ENCODE peak calls at places on chromosomes 12 and 14, in five cellular contexts. N is GM23248, T is brain microvascular endothelial cell, V is neuronal stem cell, C is Panc1. K is an unnamed sample.

GRCh38 chr12:110281549-110282342 is 699 bp downstream of the ATP2A2 start:
- DNase-seq in N (peak), T (no peak), V (no peak), C (no peak), K (peak)

GRCh38 chr12:78835493-78835892 is 29.1 kb upstream of the SYT1 start:
- DNase-seq in N (no peak), T (no peak), V (no peak), C (no peak), K (no peak)

GRCh38 chr12:112230136-112230535 is 104.8 kb downstream of the TRAFD1 start:
- DNase-seq in N (no peak), T (no peak), V (no peak), C (no peak), K (no peak)

GRCh38 chr12:131959641-131960589 is 10.2 kb downstream of the EP400 start:
- DNase-seq in N (no peak), T (no peak), V (no peak), C (no peak), K (no peak)

GRCh38 chr12:2268478-2269286 is 215.9 kb downstream of the CACNA1C start:
- DNase-seq in N (peak), T (peak), V (no peak), C (no peak), K (no peak)

GRCh38 chr12:52175411-52176350 is 16.1 kb downstream of the KRT80 start:
- DNase-seq in N (no peak), T (no peak), V (no peak), C (no peak), K (peak)

GRCh38 chr14:58821421-58821820 is 183.7 kb downstream of the DACT1 start:
- DNase-seq in N (no peak), T (no peak), V (no peak), C (no peak), K (no peak)

GRCh38 chr12:69240625-69240984 is 1.2 kb downstream of the CPSF6 start:
- DNase-seq in N (peak), T (no peak), V (no peak), C (no peak), K (no peak)

GRCh38 chr14:104223101-104223809 is 84.9 kb downstream of the KIF26A start:
- DNase-seq in N (no peak), T (no peak), V (no peak), C (no peak), K (peak)

GRCh38 chr12:21340406-21340805 is 5.7 kb upstream of the SLCO1A2 start:
- DNase-seq in N (no peak), T (no peak), V (no peak), C (no peak), K (no peak)

GRCh38 chr14:51219473-51220448 is 20.3 kb upstream of the TMX1 start:
- DNase-seq in N (peak), T (peak), V (no peak), C (no peak), K (peak)

GRCh38 chr12:42336286-42336685 is 10.3 kb downstream of the PPHLN1 start:
- DNase-seq in N (no peak), T (no peak), V (no peak), C (no peak), K (no peak)

GRCh38 chr14:52455291-52456088 is 96.8 kb downstream of the TXNDC16 start:
- DNase-seq in N (peak), T (peak), V (no peak), C (no peak), K (no peak)

DNA sequence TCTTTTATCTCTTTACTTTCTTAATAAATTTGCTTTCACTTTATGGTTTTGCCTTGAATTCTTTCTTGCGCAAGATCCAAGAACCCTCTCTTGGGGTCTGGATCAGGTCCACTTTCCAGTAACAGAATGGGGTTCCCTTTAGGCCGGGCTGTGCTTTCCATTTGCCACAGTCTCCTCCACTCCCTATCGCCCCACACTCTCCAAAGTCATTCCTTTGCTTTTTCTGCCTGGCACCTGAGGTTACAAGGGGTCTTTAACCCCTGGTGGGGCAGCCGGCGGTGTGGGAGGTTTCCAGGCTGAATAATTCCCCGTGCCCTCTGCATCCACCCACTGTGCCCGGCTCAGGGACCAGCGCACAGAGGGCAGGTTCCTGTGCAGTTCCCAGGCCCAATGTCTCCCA is 42.9 kb upstream of the LHX5 start:
- DNase-seq in N (no peak), T (no peak), V (no peak), C (no peak), K (no peak)
- H3K4me3 ChIP-seq in N (no peak), T (no peak), V (no peak), C (no peak), K (no peak)

DNA sequence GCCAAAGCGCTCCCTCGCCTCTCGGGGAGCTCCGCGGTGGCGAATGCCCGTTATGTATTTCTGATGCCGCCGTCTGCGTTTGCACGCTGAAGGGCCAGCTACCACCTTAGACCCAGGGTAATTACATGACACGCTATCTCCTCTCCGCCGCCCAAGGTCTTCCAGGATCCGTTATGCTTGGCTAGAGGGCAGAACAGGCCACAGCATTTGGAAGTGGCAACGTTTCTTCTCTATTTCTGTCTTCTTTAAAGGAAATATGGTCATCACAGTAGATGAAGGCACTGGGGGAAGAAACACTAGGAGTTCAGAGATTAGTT is 854 bp upstream of the MDGA2 start:
- DNase-seq in N (no peak), T (no peak), V (no peak), C (no peak), K (no peak)
- H3K4me3 ChIP-seq in N (peak), T (peak), V (peak), C (no peak), K (no peak)

DNA sequence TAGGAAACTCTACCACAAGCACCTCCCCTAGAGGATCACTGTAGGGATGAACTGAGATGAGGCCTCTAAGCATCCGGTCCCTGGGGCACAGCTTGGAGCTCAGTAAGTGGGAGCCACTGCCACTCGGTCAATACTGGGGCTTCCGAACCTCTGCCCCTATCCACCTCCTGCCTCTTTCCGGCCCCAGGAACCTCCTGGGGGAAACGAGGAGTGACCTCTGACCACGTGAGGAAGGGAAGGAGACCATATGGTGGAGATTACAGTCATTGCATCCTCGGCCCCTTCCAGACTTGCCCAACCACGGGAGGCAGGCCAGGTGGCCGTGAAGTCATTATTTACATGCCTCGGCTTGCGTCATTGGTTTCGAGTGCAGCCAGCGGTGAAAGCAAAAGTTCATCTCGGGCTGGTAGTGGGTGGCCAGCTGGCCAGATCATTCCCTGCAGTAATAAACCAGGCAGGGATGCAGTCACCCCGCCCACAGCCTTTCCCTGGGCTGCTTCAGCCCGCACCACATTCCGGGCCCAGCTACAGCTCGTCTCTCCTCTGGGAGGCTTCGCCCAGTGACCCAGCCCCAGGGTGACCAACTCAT is 65.4 kb downstream of the C14orf132 start:
- DNase-seq in N (peak), T (peak), V (no peak), C (no peak), K (no peak)
- H3K4me3 ChIP-seq in N (no peak), T (no peak), V (no peak), C (no peak), K (no peak)

DNA sequence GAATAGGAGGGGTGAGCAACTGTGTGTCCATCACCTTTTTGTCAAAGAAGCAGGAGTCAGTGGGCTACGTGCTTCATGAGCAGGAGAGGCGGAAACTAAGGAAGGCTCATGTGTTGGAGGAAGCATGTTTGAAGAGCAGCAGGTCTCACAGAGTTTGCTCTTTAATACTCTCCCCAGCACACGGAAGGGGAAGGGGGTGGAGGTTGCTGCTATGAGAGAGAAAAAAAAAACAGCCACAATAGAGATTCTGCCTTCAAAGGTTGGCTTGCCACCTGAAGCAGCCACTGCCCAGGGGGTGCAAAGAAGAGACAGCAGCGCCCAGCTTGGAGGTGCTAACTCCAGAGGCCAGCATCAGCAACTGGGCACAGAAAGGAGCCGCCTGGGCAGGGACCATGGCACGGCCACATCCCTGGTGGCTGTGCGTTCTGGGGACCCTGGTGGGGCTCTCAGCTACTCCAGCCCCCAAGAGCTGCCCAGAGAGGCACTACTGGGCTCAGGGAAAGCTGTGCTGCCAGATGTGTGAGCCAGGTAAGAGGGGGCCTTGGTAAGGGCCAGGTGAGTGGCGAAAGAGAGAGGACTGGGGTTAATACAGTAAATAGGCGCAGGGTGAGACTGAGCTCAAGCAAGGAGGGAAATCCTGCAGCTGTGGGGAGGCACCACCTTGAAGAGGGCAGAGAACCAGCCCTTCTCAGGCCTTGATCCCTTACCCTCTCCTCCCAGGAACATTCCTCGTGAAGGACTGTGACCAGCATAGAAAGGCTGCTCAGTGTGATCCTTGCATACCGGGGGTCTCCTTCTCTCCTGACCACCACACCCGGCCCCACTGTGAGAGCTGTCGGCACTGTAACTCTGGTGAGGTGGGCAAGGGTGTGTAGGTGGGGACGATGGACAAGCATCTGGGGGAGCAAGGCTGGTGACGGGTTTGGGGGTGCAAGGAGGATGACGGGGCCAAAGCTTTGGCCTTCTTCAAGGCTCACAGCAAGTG is at the start of gene CD27:
- DNase-seq in N (no peak), T (no peak), V (no peak), C (no peak), K (no peak)
- H3K4me3 ChIP-seq in N (no peak), T (no peak), V (no peak), C (no peak), K (no peak)

K was measured in A673.